ENCODE peak calls at places on chromosomes 11 and 22, in four cellular contexts. J is upper lobe of left lung; M is CD4-positive, alpha-beta T cell; U is CD8-positive, alpha-beta T cell. O is an unnamed sample. For H3K9me3, the result is how much of the 10 kb centered on the place peaks cover.

GRCh38 chr22:43274595-43275240 is 68.5 kb downstream of the SCUBE1 start:
- ATAC-seq in J (no peak), M (no peak), U (no peak), O (no peak)

GRCh38 chr11:118175031-118175531 is 1.4 kb downstream of the SCN2B start:
- ATAC-seq in M (no peak), J (peak), U (no peak), O (peak)

GRCh38 chr11:71425851-71426250 is 22.3 kb downstream of the DHCR7 start:
- ATAC-seq in M (no peak), J (no peak), U (no peak), O (no peak)

GRCh38 chr22:23233746-23234408 is 53.6 kb downstream of the BCR start:
- ATAC-seq in M (no peak), J (no peak), U (no peak), O (no peak)

GRCh38 chr22:39241632-39242388 is 3.0 kb downstream of the PDGFB start:
- ATAC-seq in M (peak), U (peak), J (no peak), O (no peak)

GRCh38 chr11:86182976-86183584 is 61.5 kb upstream of the EED start:
- ATAC-seq in M (peak), J (no peak), U (peak), O (no peak)

GRCh38 chr11:65793144-65793581 is 6.3 kb downstream of the OVOL1 start:
- ATAC-seq in M (no peak), J (peak), U (no peak), O (no peak)

GRCh38 chr11:125941241-125941605 is 4.6 kb upstream of the VSIG10L2 start:
- ATAC-seq in J (no peak), U (no peak), M (no peak), O (no peak)

GRCh38 chr22:38302906-38303305 is 14.3 kb downstream of the CSNK1E start:
- ATAC-seq in U (no peak), J (no peak), M (no peak), O (no peak)

GRCh38 chr11:111819161-111820058 is 52.0 kb downstream of the ALG9 start:
- ATAC-seq in J (peak), U (no peak), M (no peak), O (peak)

GRCh38 chr22:21015051-21016006 is at the start of gene P2RX6:
- ATAC-seq in M (no peak), U (no peak), J (no peak), O (no peak)

GRCh38 chr11:118206612-118207031 is 18.2 kb downstream of the JAML start:
- ATAC-seq in J (peak), U (peak), M (no peak), O (peak)

DNA sequence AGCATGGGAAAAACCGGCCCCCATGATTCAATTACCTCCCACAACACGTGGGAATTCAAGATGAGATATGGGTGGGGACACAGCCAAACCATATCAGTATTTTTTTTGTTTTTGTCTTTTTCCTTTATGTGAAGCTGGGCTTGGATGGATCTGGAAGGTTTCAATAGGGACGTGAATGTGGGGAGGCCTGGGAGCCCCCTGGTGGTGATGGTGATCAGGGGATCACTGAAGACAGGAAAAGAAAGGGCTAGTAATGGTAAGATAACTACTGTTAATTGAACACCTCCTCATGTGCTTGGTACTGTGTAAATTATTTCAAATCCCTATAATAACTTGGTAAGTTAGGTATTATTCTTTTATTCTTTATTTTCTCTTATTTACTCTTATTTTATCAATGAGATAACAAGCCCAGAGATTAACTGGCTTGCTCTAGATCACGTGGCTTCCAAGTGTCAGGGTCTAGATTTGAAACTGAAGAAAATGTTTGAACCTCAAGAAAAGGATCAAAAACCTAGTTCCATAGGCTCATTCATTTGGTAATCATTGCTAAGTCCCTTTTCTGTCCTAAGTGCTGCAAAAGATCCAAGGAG is 364.2 kb downstream of the TENM4 start:
- ATAC-seq in J (no peak), U (no peak), M (no peak), O (no peak)
- TF ChIP-seq CTCF in J (peak), U (no peak), M (no peak), O (peak)

GRCh38 chr22:48694296-48694883 is 1133.3 kb downstream of the BRD1 start:
- ATAC-seq in J (no peak), M (no peak), U (no peak), O (no peak)
- H3K9me3 ChIP-seq in J (under half), M (under half), U (under half), O (under half)

DNA sequence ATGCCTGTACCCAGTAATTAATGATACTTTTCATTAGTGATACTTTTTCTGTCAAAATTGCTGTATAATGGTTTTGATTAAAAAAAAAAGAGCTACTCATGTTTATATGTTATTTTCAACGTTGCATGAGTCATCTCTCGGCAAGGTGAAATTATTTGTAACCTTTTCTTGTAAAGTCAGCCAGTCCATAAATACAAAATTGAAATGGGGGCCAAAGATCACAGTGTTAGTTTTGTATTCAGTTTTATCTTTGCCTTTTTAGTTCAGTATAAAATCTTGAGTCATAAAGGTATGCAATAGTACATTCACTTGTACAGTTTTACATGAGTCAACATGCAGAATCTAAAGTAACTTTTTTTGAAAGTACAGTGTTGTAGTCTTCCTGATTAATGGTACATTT is 4.3 kb downstream of the ARHGEF12 start:
- ATAC-seq in J (no peak), U (no peak), M (no peak), O (no peak)
- H3K27ac ChIP-seq in J (peak), U (no peak), M (no peak), O (peak)

DNA sequence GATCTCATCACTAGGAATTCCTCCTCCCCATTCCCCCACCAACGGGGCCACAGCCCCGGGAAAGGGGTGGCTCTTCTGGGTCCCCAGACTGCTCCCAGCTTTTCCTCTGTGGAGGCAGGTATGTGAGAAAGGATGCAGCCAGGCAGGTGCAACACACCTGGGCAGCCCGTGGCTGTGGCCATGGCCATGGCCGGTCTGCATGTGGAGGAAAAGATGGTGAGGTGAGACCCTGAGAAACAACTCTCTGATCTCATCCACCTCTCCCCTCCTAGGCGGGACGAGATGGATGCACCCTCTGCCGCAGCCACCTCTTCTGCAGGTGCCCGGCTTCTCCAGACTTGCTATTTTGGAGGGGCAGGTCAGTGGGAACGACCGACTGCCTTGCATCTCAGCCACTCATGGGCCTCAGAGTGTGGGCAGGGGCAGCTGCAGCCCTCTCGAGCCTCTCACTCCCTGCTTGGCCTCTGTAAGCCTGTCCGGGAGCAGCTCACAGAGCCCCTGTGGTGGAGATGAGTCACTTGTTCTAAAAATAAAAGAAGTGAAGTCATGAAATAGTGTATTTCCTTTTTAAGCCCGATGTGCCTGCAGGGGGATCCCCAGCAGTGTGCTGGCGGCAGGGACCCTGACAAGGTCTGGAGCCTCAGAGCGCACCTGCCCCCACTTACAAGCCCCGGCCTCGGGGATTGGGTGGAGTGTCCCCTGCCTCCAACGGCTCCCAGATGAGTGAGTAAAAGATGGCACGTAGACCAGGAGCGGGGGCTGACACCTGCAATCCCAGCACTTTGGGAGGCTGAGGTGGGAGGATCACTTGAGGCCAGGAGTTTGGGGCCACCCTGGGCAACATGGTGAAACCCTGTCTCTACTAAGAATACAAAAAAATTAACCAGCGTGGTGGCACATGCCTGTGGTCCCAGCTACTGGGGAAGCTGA is 10.7 kb downstream of the SMIM38 start:
- ATAC-seq in M (no peak), U (peak), J (peak), O (peak)
- TF ChIP-seq CTCF in M (no peak), U (no peak), J (no peak), O (no peak)

DNA sequence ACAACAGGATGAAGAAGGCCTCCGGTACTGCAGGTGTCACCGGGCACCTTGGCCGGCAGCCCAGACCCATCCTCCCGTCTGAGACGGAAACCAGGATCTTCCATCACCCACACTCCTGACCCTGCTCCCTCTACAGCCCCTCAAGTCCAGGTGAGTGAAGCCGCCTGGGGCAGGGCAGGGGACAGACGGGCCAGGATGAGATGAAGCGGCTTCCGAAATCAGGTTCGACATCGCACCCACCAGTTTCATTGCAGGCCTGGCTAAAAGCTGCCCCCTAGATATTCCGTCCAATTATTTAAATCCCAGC is 639.1 kb downstream of the TBC1D22A start:
- ATAC-seq in U (no peak), J (no peak), M (no peak), O (no peak)
- H3K9me3 ChIP-seq in U (under half), J (under half), M (under half), O (under half)

GRCh38 chr11:20055312-20055711 is 105.0 kb downstream of the DBX1 start:
- ATAC-seq in J (no peak), U (no peak), M (no peak), O (no peak)

GRCh38 chr11:20059587-20060021 is 100.7 kb downstream of the DBX1 start:
- ATAC-seq in J (no peak), U (no peak), M (no peak), O (no peak)

GRCh38 chr11:20056109-20057054 is 103.9 kb downstream of the DBX1 start:
- ATAC-seq in U (no peak), J (no peak), M (no peak), O (peak)

GRCh38 chr11:20058749-20059458 is 101.4 kb downstream of the DBX1 start:
- ATAC-seq in U (no peak), M (no peak), J (no peak), O (no peak)

GRCh38 chr11:20057055-20057943 is 103.0 kb downstream of the DBX1 start:
- ATAC-seq in J (no peak), U (no peak), M (no peak), O (no peak)
- H3K27ac ChIP-seq in J (no peak), U (no peak), M (no peak), O (peak)

O was measured in gastroesophageal sphincter.